ENCODE peak calls at places on chromosomes 5 and 9, in four cellular contexts. G is psoas muscle; T is aorta; B is CD4-positive, alpha-beta memory T cell. Y is an unnamed sample. For H3K27me3 and H3K4me1, the result is how much of the 10 kb centered on the place peaks cover.

GRCh38 chr5:91956738-91957137 is 573.6 kb upstream of the ARRDC3 start:
- DNase-seq in G (no peak), T (no peak), B (no peak), Y (no peak)

GRCh38 chr5:170097934-170098333 is 7.8 kb upstream of the FOXI1 start:
- DNase-seq in G (no peak), T (no peak), B (no peak), Y (peak)

GRCh38 chr5:90741022-90741564 is 182.5 kb downstream of the ADGRV1 start:
- DNase-seq in G (no peak), T (no peak), B (no peak), Y (no peak)

GRCh38 chr9:137804908-137805356 is 72.7 kb upstream of the CACNA1B start:
- DNase-seq in G (no peak), T (no peak), B (no peak), Y (no peak)

GRCh38 chr5:115586525-115587146 is 15.6 kb downstream of the TICAM2 start:
- DNase-seq in G (no peak), T (no peak), B (peak), Y (no peak)

GRCh38 chr9:10339152-10339551 is 273.6 kb downstream of the PTPRD start:
- DNase-seq in G (no peak), T (no peak), B (no peak), Y (no peak)

GRCh38 chr9:113150670-113151591 is at the start of gene SLC31A2:
- DNase-seq in G (peak), T (peak), B (peak), Y (peak)

GRCh38 chr9:102113191-102113590 is 374.7 kb upstream of the GRIN3A start:
- DNase-seq in G (no peak), T (no peak), B (no peak), Y (no peak)

DNA sequence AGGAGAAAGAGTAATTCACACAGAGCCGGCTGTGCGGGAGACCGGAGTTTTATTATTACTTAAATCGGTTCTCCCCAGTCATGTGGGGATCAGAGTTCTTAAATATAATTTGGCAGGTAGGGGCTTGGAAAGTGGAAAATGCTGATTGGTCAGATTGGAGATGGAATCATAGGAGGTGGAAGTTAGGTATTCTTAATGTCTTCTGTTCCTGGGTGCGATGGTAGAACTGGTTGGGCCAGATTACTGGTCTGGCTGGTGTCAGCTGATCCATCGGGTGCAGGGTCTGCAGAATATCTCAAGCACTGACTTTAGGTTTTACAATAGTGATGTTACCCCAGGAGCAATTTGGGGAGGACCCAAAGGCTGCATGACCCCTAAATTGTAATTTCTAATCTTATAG is 4.6 kb upstream of the CERCAM start:
- DNase-seq in G (no peak), T (no peak), B (no peak), Y (no peak)
- H3K27me3 ChIP-seq in G (under half), T (under half), B (under half), Y (under half)

DNA sequence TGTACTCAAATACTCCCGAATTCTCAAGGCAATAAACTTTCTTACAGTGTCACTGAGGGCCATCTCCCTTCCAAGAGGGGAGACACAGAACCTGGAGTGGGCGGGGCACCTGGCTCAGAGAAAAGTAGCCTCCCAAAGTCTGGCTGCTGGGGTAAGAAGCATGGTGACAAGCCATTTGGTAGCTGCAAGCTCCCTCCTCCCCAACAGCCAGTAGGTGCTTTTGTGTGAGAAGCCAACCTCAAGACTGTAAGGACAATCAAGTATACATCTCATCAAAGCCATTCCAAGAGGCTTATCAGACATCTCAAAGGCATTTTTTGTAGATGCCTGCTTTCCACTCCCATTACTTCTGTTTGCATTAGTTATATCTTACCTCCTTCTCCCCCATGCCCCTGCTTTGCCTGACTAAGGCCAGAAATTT is 1.4 kb downstream of the DAB2 start:
- DNase-seq in G (peak), T (no peak), B (no peak), Y (no peak)
- H3K4me1 ChIP-seq in G (under half), T (under half), B (under half), Y (under half)

GRCh38 chr9:135478191-135478590 is 1.4 kb upstream of the PPP1R26 start:
- DNase-seq in G (no peak), T (no peak), B (no peak), Y (no peak)

GRCh38 chr9:135476981-135477380 is 2.6 kb upstream of the PPP1R26 start:
- DNase-seq in G (no peak), T (no peak), B (no peak), Y (no peak)

GRCh38 chr9:135474915-135475314 is 4.7 kb upstream of the PPP1R26 start:
- DNase-seq in G (no peak), T (no peak), B (no peak), Y (no peak)

GRCh38 chr9:135478858-135479468 is 619 bp upstream of the PPP1R26 start:
- DNase-seq in G (no peak), T (no peak), B (no peak), Y (peak)

DNA sequence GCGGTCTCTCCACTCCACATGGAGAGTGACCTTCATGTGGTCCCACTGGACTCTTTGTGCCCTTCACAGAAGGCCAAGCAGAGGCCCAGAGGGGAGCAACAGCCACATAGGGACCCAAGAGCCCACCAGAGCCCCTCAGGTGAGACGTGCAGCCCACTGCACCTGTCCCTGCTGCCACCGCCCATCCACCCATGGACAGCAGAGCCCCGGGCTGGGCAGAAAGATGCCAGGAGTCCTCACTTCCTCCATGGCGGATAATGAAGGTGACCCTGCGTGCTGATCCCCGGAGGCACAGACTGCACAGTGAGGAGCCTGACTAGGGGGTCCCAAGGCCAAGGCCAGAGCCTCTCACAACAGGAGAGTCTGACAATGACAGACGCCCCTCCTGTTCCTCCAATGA is 3.0 kb upstream of the PPP1R26 start:
- DNase-seq in G (no peak), T (no peak), B (no peak), Y (no peak)
- H3K27me3 ChIP-seq in G (half or more), T (under half), B (under half), Y (under half)

GRCh38 chr5:139642213-139642612 is 5.9 kb upstream of the CXXC5 start:
- DNase-seq in G (no peak), T (no peak), B (no peak), Y (no peak)

GRCh38 chr5:139638736-139639618 is 9.2 kb upstream of the CXXC5 start:
- DNase-seq in G (no peak), T (no peak), B (no peak), Y (no peak)

GRCh38 chr5:139641116-139642080 is 6.8 kb upstream of the CXXC5 start:
- DNase-seq in G (no peak), T (no peak), B (no peak), Y (no peak)

GRCh38 chr5:139639619-139640431 is 8.3 kb upstream of the CXXC5 start:
- DNase-seq in G (peak), T (no peak), B (no peak), Y (peak)

GRCh38 chr5:139640432-139641115 is 7.6 kb upstream of the CXXC5 start:
- DNase-seq in G (peak), T (peak), B (no peak), Y (peak)
- H3K4me1 ChIP-seq in G (half or more), T (under half), B (under half), Y (under half)

DNA sequence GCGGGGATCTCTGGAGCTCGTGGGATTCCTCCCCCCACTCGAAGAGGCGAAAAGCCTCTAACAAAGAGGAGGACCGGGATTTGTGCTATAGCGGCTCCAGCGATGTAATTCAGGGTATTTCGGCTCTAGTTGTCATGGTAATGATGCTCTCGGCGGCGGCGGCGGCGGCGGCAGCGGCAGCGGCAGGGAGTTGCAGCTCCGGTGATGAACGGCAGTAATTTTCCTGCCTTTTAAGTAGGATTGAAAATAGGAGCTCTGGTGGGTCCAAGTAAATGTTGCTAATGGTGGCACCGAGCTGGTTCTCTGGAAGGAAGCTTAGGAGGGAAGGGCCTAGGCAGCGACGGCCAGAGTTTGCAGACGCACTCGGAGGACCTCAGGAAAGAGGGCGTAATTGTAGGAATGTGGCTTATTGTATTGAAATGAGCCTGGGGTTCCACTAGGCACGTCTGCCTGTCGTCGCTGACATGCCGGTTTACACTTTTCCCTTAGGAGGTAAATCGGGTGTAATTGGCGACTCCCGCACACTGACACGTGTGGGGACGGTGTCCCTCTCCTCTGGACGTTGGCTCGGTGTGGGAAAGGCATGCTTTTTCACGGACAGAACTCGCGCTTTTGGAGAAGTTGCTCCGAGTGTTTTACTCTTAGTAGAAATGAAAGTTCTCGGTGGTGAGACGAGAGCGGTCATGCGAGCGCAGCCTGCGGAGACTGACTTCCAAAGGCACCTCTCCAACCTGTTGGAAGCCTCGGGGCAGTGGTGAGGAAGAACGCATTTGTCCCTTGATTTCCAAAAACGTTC is 1.1 kb downstream of the NR4A3 start:
- DNase-seq in G (peak), T (peak), B (peak), Y (peak)
- H3K27me3 ChIP-seq in G (under half), T (under half), B (under half), Y (under half)

GRCh38 chr9:99051851-99052250 is 53.1 kb upstream of the TGFBR1 start:
- DNase-seq in G (no peak), T (no peak), B (no peak), Y (no peak)
- H3K4me1 ChIP-seq in G (under half), T (under half), B (under half), Y (under half)

DNA sequence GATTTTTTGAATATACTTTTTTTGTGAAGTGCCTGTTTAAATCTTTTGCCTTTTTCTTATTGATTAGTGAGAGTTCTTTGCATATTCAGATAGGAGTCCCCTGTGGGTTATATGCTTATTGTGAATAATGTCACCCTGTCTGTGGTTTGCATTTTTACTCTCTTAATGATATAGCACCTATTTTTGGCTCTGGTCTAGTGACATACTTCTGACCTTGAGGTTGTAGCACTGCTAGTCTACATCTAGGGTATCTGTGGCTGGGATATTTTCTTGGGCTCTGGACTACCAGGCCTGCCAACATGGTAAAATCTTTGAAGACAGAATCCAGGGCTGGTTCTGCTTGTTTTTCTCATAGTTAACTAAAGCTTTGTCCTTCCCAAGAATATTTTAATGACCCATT is 13.5 kb upstream of the NKX2-5 start:
- DNase-seq in G (no peak), T (no peak), B (no peak), Y (no peak)
- H3K27me3 ChIP-seq in G (half or more), T (under half), B (under half), Y (under half)